ENCODE peak calls at places on chromosomes 4 and X, in four cellular contexts. One of them, this sample, is unnamed.

GRCh38 chrX:71814123-71814912 is 51.2 kb downstream of the CXorf49B start:
- DNase-seq in GM12864: no peak
- DNase-seq in pancreas: peak
- DNase-seq in right atrium auricular region: no peak
- DNase-seq in this sample: peak

GRCh38 chr4:9969526-9970398 is 51.5 kb downstream of the SLC2A9 start:
- DNase-seq in GM12864: no peak
- DNase-seq in pancreas: no peak
- DNase-seq in right atrium auricular region: no peak
- DNase-seq in this sample: peak

GRCh38 chrX:44244008-44244407 is 99.5 kb downstream of the EFHC2 start:
- DNase-seq in GM12864: no peak
- DNase-seq in pancreas: no peak
- DNase-seq in right atrium auricular region: no peak
- DNase-seq in this sample: no peak

GRCh38 chrX:108186811-108187210 is 95.2 kb downstream of the ATG4A start:
- DNase-seq in GM12864: no peak
- DNase-seq in pancreas: no peak
- DNase-seq in right atrium auricular region: no peak
- DNase-seq in this sample: no peak

GRCh38 chr4:155799794-155800123 is 40.9 kb downstream of the GUCY1B1 start:
- DNase-seq in GM12864: no peak
- DNase-seq in pancreas: no peak
- DNase-seq in right atrium auricular region: no peak
- DNase-seq in this sample: no peak

GRCh38 chrX:27555514-27555913 is 34.6 kb upstream of the DCAF8L2 start:
- DNase-seq in GM12864: no peak
- DNase-seq in pancreas: no peak
- DNase-seq in right atrium auricular region: no peak
- DNase-seq in this sample: no peak

GRCh38 chrX:74788545-74789086 is 136.6 kb downstream of the NEXMIF start:
- DNase-seq in GM12864: no peak
- DNase-seq in pancreas: no peak
- DNase-seq in right atrium auricular region: no peak
- DNase-seq in this sample: no peak

GRCh38 chr4:78131403-78131802 is 74.3 kb downstream of the FRAS1 start:
- DNase-seq in GM12864: no peak
- DNase-seq in pancreas: no peak
- DNase-seq in right atrium auricular region: no peak
- DNase-seq in this sample: no peak

GRCh38 chr4:74671074-74671698 is 123.1 kb downstream of the BTC start:
- DNase-seq in GM12864: no peak
- DNase-seq in pancreas: no peak
- DNase-seq in right atrium auricular region: no peak
- DNase-seq in this sample: no peak

GRCh38 chrX:127037179-127037578 is 217.7 kb downstream of the PRR32 start:
- DNase-seq in GM12864: no peak
- DNase-seq in pancreas: no peak
- DNase-seq in right atrium auricular region: no peak
- DNase-seq in this sample: no peak

GRCh38 chrX:70171636-70172035 is 5.6 kb upstream of the DGAT2L6 start:
- DNase-seq in GM12864: no peak
- DNase-seq in pancreas: no peak
- DNase-seq in right atrium auricular region: no peak
- DNase-seq in this sample: no peak

GRCh38 chrX:154458116-154458953 is at the start of gene PLXNA3:
- DNase-seq in GM12864: no peak
- DNase-seq in pancreas: peak
- DNase-seq in right atrium auricular region: no peak
- DNase-seq in this sample: no peak

GRCh38 chr4:121822796-121823504 is 733 bp downstream of the CCNA2 start:
- DNase-seq in GM12864: no peak
- DNase-seq in pancreas: peak
- DNase-seq in right atrium auricular region: no peak
- DNase-seq in this sample: no peak

GRCh38 chrX:41265615-41266014 is 68.3 kb upstream of the DDX3X start:
- DNase-seq in GM12864: peak
- DNase-seq in pancreas: no peak
- DNase-seq in right atrium auricular region: peak
- DNase-seq in this sample: no peak

GRCh38 chr4:168846414-168846813 is 163.6 kb downstream of the CBR4 start:
- DNase-seq in GM12864: no peak
- DNase-seq in pancreas: no peak
- DNase-seq in right atrium auricular region: no peak
- DNase-seq in this sample: no peak

GRCh38 chr4:160514126-160514525 is 1411.2 kb downstream of the RAPGEF2 start:
- DNase-seq in GM12864: no peak
- DNase-seq in pancreas: no peak
- DNase-seq in right atrium auricular region: no peak
- DNase-seq in this sample: no peak

GRCh38 chr4:148222991-148223660 is 219.1 kb downstream of the NR3C2 start:
- DNase-seq in GM12864: no peak
- DNase-seq in pancreas: no peak
- DNase-seq in right atrium auricular region: no peak
- DNase-seq in this sample: no peak

GRCh38 chr4:133775881-133776280 is 425.7 kb downstream of the PABPC4L start:
- DNase-seq in GM12864: no peak
- DNase-seq in pancreas: no peak
- DNase-seq in right atrium auricular region: no peak
- DNase-seq in this sample: no peak

GRCh38 chrX:40471965-40472648 is 108.7 kb upstream of the ATP6AP2 start:
- DNase-seq in GM12864: peak
- DNase-seq in pancreas: peak
- DNase-seq in right atrium auricular region: no peak
- DNase-seq in this sample: no peak

GRCh38 chr4:118352843-118353373 is at the start of gene PRSS12:
- DNase-seq in GM12864: no peak
- DNase-seq in pancreas: peak
- DNase-seq in right atrium auricular region: no peak
- DNase-seq in this sample: peak

GRCh38 chr4:152148057-152148456 is 387.2 kb upstream of the GATB start:
- DNase-seq in GM12864: no peak
- DNase-seq in pancreas: no peak
- DNase-seq in right atrium auricular region: no peak
- DNase-seq in this sample: no peak

GRCh38 chr4:165994706-165995105 is 121.7 kb downstream of the TLL1 start:
- DNase-seq in GM12864: no peak
- DNase-seq in pancreas: no peak
- DNase-seq in right atrium auricular region: no peak
- DNase-seq in this sample: no peak

GRCh38 chrX:39736219-39737211 is 361.2 kb downstream of the BCOR start:
- DNase-seq in GM12864: no peak
- DNase-seq in pancreas: peak
- DNase-seq in right atrium auricular region: peak
- DNase-seq in this sample: no peak

GRCh38 chrX:132217203-132218073 is 1.8 kb downstream of the RAP2C start:
- DNase-seq in GM12864: peak
- DNase-seq in pancreas: peak
- DNase-seq in right atrium auricular region: no peak
- DNase-seq in this sample: peak

GRCh38 chrX:122943918-122944317 is 240.2 kb upstream of the GRIA3 start:
- DNase-seq in GM12864: no peak
- DNase-seq in pancreas: no peak
- DNase-seq in right atrium auricular region: no peak
- DNase-seq in this sample: no peak

GRCh38 chr4:24857996-24858395 is 54.8 kb downstream of the CCDC149 start:
- DNase-seq in GM12864: no peak
- DNase-seq in pancreas: no peak
- DNase-seq in right atrium auricular region: no peak
- DNase-seq in this sample: no peak

GRCh38 chrX:6053126-6053625 is 175.5 kb downstream of the NLGN4X start:
- DNase-seq in GM12864: no peak
- DNase-seq in pancreas: no peak
- DNase-seq in right atrium auricular region: no peak
- DNase-seq in this sample: no peak

GRCh38 chr4:94354474-94354896 is 11.8 kb upstream of the HPGDS start:
- DNase-seq in GM12864: no peak
- DNase-seq in pancreas: no peak
- DNase-seq in right atrium auricular region: no peak
- DNase-seq in this sample: no peak

GRCh38 chrX:18160369-18160768 is 60.3 kb downstream of the BEND2 start:
- DNase-seq in GM12864: no peak
- DNase-seq in pancreas: no peak
- DNase-seq in right atrium auricular region: no peak
- DNase-seq in this sample: no peak

GRCh38 chrX:54891573-54891972 is 29.1 kb upstream of the TRO start:
- DNase-seq in GM12864: peak
- DNase-seq in pancreas: no peak
- DNase-seq in right atrium auricular region: no peak
- DNase-seq in this sample: no peak

GRCh38 chr4:159487284-159487747 is 384.4 kb downstream of the RAPGEF2 start:
- DNase-seq in GM12864: peak
- DNase-seq in pancreas: peak
- DNase-seq in right atrium auricular region: no peak
- DNase-seq in this sample: no peak
- TF ChIP-seq CTCF in GM12864: peak
- TF ChIP-seq CTCF in pancreas: peak
- TF ChIP-seq CTCF in right atrium auricular region: peak
- TF ChIP-seq CTCF in this sample: peak

GRCh38 chrX:7709845-7710244 is 133.1 kb upstream of the VCX start:
- DNase-seq in GM12864: no peak
- DNase-seq in pancreas: no peak
- DNase-seq in right atrium auricular region: no peak
- DNase-seq in this sample: no peak

GRCh38 chrX:7711167-7711566 is 131.8 kb upstream of the VCX start:
- DNase-seq in GM12864: no peak
- DNase-seq in pancreas: no peak
- DNase-seq in right atrium auricular region: no peak
- DNase-seq in this sample: no peak

GRCh38 chrX:7706032-7706431 is 136.9 kb upstream of the VCX start:
- DNase-seq in GM12864: no peak
- DNase-seq in pancreas: no peak
- DNase-seq in right atrium auricular region: no peak
- DNase-seq in this sample: no peak
- TF ChIP-seq CTCF in GM12864: no peak
- TF ChIP-seq CTCF in pancreas: no peak
- TF ChIP-seq CTCF in right atrium auricular region: no peak
- TF ChIP-seq CTCF in this sample: peak

DNA sequence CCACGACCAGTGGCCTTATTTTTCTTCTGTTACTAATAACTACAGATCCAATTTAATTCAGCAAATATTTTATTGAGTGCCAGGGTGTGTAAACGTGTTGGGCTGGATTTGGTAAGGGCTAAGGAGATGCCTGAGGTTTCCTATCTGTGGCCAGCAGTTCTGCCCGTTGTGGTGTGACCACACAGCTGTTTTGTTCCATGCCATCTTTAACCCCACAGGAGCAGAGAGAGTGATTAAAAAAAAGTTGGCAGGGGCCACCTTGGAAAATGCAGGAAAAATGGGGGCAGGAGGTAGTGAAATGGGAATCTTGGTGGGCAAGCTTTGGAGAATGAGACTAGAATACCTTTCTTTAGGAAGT is 1.1 kb downstream of the PLAC8 start:
- DNase-seq in GM12864: no peak
- DNase-seq in pancreas: no peak
- DNase-seq in right atrium auricular region: no peak
- DNase-seq in this sample: no peak
- TF ChIP-seq CTCF in GM12864: no peak
- TF ChIP-seq CTCF in pancreas: no peak
- TF ChIP-seq CTCF in right atrium auricular region: no peak
- TF ChIP-seq CTCF in this sample: no peak

DNA sequence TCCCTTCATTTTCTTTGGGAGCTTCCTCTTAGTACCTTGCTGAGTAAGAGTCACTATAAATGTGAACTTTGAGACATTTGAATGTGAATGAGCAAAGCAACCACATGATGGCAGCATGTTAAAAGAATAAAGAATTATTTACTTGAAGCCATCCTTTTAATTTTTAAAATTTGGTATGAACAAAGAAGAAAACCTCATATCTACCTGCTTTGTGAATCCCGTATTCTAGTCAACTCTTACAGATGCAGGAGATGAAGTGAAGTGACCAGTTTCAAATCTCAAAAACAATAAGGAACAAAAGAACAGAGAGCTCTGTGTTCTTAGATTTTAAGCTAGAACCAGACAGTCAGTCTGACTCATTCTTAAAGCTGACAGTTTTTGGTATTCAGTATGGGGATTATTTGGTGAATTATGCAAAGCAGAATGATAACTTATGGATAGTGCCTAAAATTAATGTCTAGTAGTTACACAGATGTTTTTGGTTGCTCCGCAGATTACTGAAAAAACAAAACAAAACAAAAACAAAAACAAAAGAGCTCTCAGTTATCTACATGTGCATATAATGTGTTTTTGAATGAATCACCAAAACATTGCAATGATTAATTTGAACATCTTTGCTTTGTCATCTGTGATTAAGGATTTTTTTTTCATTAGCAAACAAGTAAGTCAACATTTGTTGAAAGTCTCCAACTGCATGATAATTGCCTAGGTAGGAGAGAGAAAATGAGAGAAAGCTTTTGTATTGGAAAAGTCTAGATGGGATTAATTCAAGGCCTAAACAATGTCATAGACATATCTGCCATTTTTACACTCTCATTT is 48.2 kb upstream of the H2AZ1 start:
- DNase-seq in GM12864: no peak
- DNase-seq in pancreas: no peak
- DNase-seq in right atrium auricular region: no peak
- DNase-seq in this sample: no peak
- TF ChIP-seq CTCF in GM12864: peak
- TF ChIP-seq CTCF in pancreas: no peak
- TF ChIP-seq CTCF in right atrium auricular region: no peak
- TF ChIP-seq CTCF in this sample: peak

GRCh38 chr4:187993827-187994226 is 1.7 kb upstream of the ZFP42 start:
- DNase-seq in GM12864: no peak
- DNase-seq in pancreas: no peak
- DNase-seq in right atrium auricular region: no peak
- DNase-seq in this sample: no peak
- TF ChIP-seq CTCF in GM12864: no peak
- TF ChIP-seq CTCF in pancreas: no peak
- TF ChIP-seq CTCF in right atrium auricular region: no peak
- TF ChIP-seq CTCF in this sample: peak

DNA sequence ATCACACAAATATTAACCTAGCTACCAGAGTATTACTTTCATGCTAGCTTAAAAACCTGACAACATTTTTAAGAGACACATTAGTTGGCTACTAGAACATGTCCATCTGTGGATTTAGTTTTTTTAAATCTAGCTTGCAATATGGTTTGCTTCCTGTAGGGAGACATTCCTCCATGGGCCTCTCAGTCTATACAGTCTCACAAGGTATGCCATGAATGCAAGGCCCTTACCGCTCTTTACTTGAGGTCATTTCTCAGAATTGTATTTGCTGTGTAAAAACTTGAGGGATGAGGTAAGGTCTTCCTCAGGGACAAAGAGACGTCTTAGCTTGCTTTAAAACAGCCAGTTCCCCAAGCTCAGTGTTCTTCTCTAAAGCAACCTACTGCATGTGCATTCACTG is 26.9 kb downstream of the UBA6 start:
- DNase-seq in GM12864: no peak
- DNase-seq in pancreas: no peak
- DNase-seq in right atrium auricular region: no peak
- DNase-seq in this sample: no peak
- TF ChIP-seq CTCF in GM12864: no peak
- TF ChIP-seq CTCF in pancreas: no peak
- TF ChIP-seq CTCF in right atrium auricular region: no peak
- TF ChIP-seq CTCF in this sample: no peak